ENCODE peak calls at places on chromosomes 16 and 17, in four cellular contexts. One of them, this sample, is unnamed.

GRCh38 chr17:8707232-8707590 is 37.4 kb downstream of the CCDC42 start:
- DNase-seq in ACHN: no peak
- DNase-seq in kidney glomerular epithelial cell: no peak
- DNase-seq in uterus: no peak
- DNase-seq in this sample: no peak

GRCh38 chr17:54196751-54197150 is 374.0 kb downstream of the KIF2B start:
- DNase-seq in ACHN: no peak
- DNase-seq in kidney glomerular epithelial cell: no peak
- DNase-seq in uterus: no peak
- DNase-seq in this sample: no peak

GRCh38 chr16:53632526-53632925 is 71.1 kb downstream of the RPGRIP1L start:
- DNase-seq in ACHN: no peak
- DNase-seq in kidney glomerular epithelial cell: no peak
- DNase-seq in uterus: no peak
- DNase-seq in this sample: no peak

GRCh38 chr17:2709173-2709661 is 2.3 kb downstream of the CLUH start:
- DNase-seq in ACHN: no peak
- DNase-seq in kidney glomerular epithelial cell: no peak
- DNase-seq in uterus: no peak
- DNase-seq in this sample: peak; percentile 85

GRCh38 chr16:20359997-20360396 is 7.5 kb upstream of the UMOD start:
- DNase-seq in ACHN: peak; percentile 41
- DNase-seq in kidney glomerular epithelial cell: no peak
- DNase-seq in uterus: no peak
- DNase-seq in this sample: no peak

GRCh38 chr17:45708707-45709290 is 75.3 kb upstream of the CRHR1 start:
- DNase-seq in ACHN: no peak
- DNase-seq in kidney glomerular epithelial cell: no peak
- DNase-seq in uterus: no peak
- DNase-seq in this sample: no peak

GRCh38 chr17:64073771-64074703 is 53.6 kb upstream of the ICAM2 start:
- DNase-seq in ACHN: no peak
- DNase-seq in kidney glomerular epithelial cell: no peak
- DNase-seq in uterus: no peak
- DNase-seq in this sample: no peak

GRCh38 chr17:65599650-65600049 is 38.2 kb upstream of the AXIN2 start:
- DNase-seq in ACHN: no peak
- DNase-seq in kidney glomerular epithelial cell: no peak
- DNase-seq in uterus: no peak
- DNase-seq in this sample: no peak

GRCh38 chr17:64159051-64159590 is 29.2 kb upstream of the ERN1 start:
- DNase-seq in ACHN: no peak
- DNase-seq in kidney glomerular epithelial cell: no peak
- DNase-seq in uterus: no peak
- DNase-seq in this sample: no peak

GRCh38 chr16:1494129-1494640 is 1.0 kb downstream of the TELO2 start:
- DNase-seq in ACHN: peak; percentile 40
- DNase-seq in kidney glomerular epithelial cell: peak; percentile 5
- DNase-seq in uterus: peak; percentile 62
- DNase-seq in this sample: peak; percentile 44

GRCh38 chr17:45098869-45099616 is 33.3 kb downstream of the PLCD3 start:
- DNase-seq in ACHN: peak; percentile 81
- DNase-seq in kidney glomerular epithelial cell: peak; percentile 64
- DNase-seq in uterus: peak; percentile 86
- DNase-seq in this sample: peak; percentile 84

GRCh38 chr16:50933257-50933656 is 191.4 kb downstream of the CYLD start:
- DNase-seq in ACHN: peak; percentile 12
- DNase-seq in kidney glomerular epithelial cell: peak; percentile 38
- DNase-seq in uterus: no peak
- DNase-seq in this sample: no peak

GRCh38 chr16:67238278-67238575 is 9.1 kb downstream of the FHOD1 start:
- DNase-seq in ACHN: no peak
- DNase-seq in kidney glomerular epithelial cell: no peak
- DNase-seq in uterus: no peak
- DNase-seq in this sample: no peak

GRCh38 chr16:59698341-59698979 is 964.3 kb upstream of the GOT2 start:
- DNase-seq in ACHN: no peak
- DNase-seq in kidney glomerular epithelial cell: no peak
- DNase-seq in uterus: no peak
- DNase-seq in this sample: no peak

GRCh38 chr17:61307905-61308886 is 91.4 kb upstream of the TBX2 start:
- DNase-seq in ACHN: no peak
- DNase-seq in kidney glomerular epithelial cell: peak; percentile 34
- DNase-seq in uterus: peak; percentile 58
- DNase-seq in this sample: no peak

GRCh38 chr16:70556063-70556462 is 32.4 kb downstream of the SF3B3 start:
- DNase-seq in ACHN: no peak
- DNase-seq in kidney glomerular epithelial cell: no peak
- DNase-seq in uterus: no peak
- DNase-seq in this sample: no peak

GRCh38 chr17:66938656-66939055 is 25.9 kb upstream of the CACNG4 start:
- DNase-seq in ACHN: no peak
- DNase-seq in kidney glomerular epithelial cell: no peak
- DNase-seq in uterus: no peak
- DNase-seq in this sample: no peak

GRCh38 chr16:57194512-57194911 is 8.4 kb downstream of the RSPRY1 start:
- DNase-seq in ACHN: peak; percentile 97
- DNase-seq in kidney glomerular epithelial cell: peak; percentile 94
- DNase-seq in uterus: no peak
- DNase-seq in this sample: no peak

GRCh38 chr16:88854306-88855111 is 2.2 kb downstream of the GALNS start:
- DNase-seq in ACHN: no peak
- DNase-seq in kidney glomerular epithelial cell: no peak
- DNase-seq in uterus: no peak
- DNase-seq in this sample: peak; percentile 51

GRCh38 chr17:76940738-76941350 is 72.6 kb downstream of the MGAT5B start:
- DNase-seq in ACHN: peak; percentile 63
- DNase-seq in kidney glomerular epithelial cell: no peak
- DNase-seq in uterus: no peak
- DNase-seq in this sample: no peak

GRCh38 chr16:74898667-74899066 is 86.3 kb downstream of the WDR59 start:
- DNase-seq in ACHN: no peak
- DNase-seq in kidney glomerular epithelial cell: no peak
- DNase-seq in uterus: no peak
- DNase-seq in this sample: no peak

GRCh38 chr16:7577588-7577987 is 244.9 kb downstream of the RBFOX1 start:
- DNase-seq in ACHN: no peak
- DNase-seq in kidney glomerular epithelial cell: no peak
- DNase-seq in uterus: no peak
- DNase-seq in this sample: no peak

GRCh38 chr16:49473773-49474172 is 100.2 kb downstream of the C16orf78 start:
- DNase-seq in ACHN: no peak
- DNase-seq in kidney glomerular epithelial cell: no peak
- DNase-seq in uterus: peak; percentile 1
- DNase-seq in this sample: peak; percentile 8

GRCh38 chr16:57643166-57643813 is 14.9 kb downstream of the ADGRG1 start:
- DNase-seq in ACHN: peak; percentile 86
- DNase-seq in kidney glomerular epithelial cell: peak; percentile 40
- DNase-seq in uterus: no peak
- DNase-seq in this sample: peak; percentile 79

GRCh38 chr16:3364774-3365427 is 9.2 kb downstream of the OR2C1 start:
- DNase-seq in ACHN: peak; percentile 93
- DNase-seq in kidney glomerular epithelial cell: peak; percentile 86
- DNase-seq in uterus: peak; percentile 88
- DNase-seq in this sample: peak; percentile 75

GRCh38 chr17:33124871-33125551 is 133.4 kb downstream of the SPACA3 start:
- DNase-seq in ACHN: peak; percentile 27
- DNase-seq in kidney glomerular epithelial cell: no peak
- DNase-seq in uterus: no peak
- DNase-seq in this sample: no peak

GRCh38 chr17:56595831-56596740 is 2.6 kb downstream of the NOG start:
- DNase-seq in ACHN: peak; percentile 64
- DNase-seq in kidney glomerular epithelial cell: no peak
- DNase-seq in uterus: no peak
- DNase-seq in this sample: peak; percentile 41

GRCh38 chr17:80908776-80909175 is 82.9 kb upstream of the CHMP6 start:
- DNase-seq in ACHN: no peak
- DNase-seq in kidney glomerular epithelial cell: no peak
- DNase-seq in uterus: no peak
- DNase-seq in this sample: peak; percentile 61

GRCh38 chr17:48800626-48801217 is 16.3 kb downstream of the TTLL6 start:
- DNase-seq in ACHN: no peak
- DNase-seq in kidney glomerular epithelial cell: no peak
- DNase-seq in uterus: no peak
- DNase-seq in this sample: no peak

GRCh38 chr17:29699283-29699682 is 76.6 kb upstream of the CORO6 start:
- DNase-seq in ACHN: peak; percentile 40
- DNase-seq in kidney glomerular epithelial cell: peak; percentile 52
- DNase-seq in uterus: no peak
- DNase-seq in this sample: no peak